ENCODE peak calls at places on chromosomes 13 and 19, in ten cellular contexts. M is mesendoderm, G is heart left ventricle, P is osteoblast, K is mammary epithelial cell, L is hepatocyte, S is Karpas-422, H is breast epithelium, O is lung, C is aorta. F is an unnamed sample. For H3K36me3 and H3K4me1, the result is how much of the 10 kb centered on the place peaks cover.

GRCh38 chr19:34639491-34640085 is 37.4 kb downstream of the SCGB2B2 start:
- DNase-seq in K (peak), H (no peak), S (peak), M (peak), L (peak), P (no peak), O (peak), G (peak), C (peak), F (no peak)

GRCh38 chr13:71148391-71148790 is 718.6 kb downstream of the DACH1 start:
- DNase-seq in M (no peak), L (no peak), H (no peak), K (no peak), O (no peak), P (no peak), G (no peak), C (no peak), S (no peak), F (no peak)

GRCh38 chr13:34458756-34459462 is 483.2 kb upstream of the NBEA start:
- DNase-seq in M (no peak), G (peak), L (no peak), O (no peak), H (no peak), K (no peak), C (no peak), P (peak), S (no peak), F (no peak)

GRCh38 chr19:13629687-13630357 is 123.5 kb upstream of the CACNA1A start:
- DNase-seq in C (no peak), O (no peak), P (peak), M (no peak), L (no peak), K (peak), S (no peak), H (no peak), G (no peak), F (no peak)

GRCh38 chr19:40266111-40266510 is 19.0 kb downstream of the AKT2 start:
- DNase-seq in G (peak), K (no peak), L (no peak), M (no peak), S (no peak), C (no peak), O (no peak), H (no peak), P (no peak), F (no peak)

GRCh38 chr19:34692541-34692940 is 15.1 kb downstream of the ZNF302 start:
- DNase-seq in G (no peak), S (no peak), H (no peak), L (no peak), O (no peak), M (no peak), C (no peak), K (no peak), P (no peak), F (no peak)

GRCh38 chr13:91142572-91142971 is 204.9 kb upstream of the MIR17HG start:
- DNase-seq in O (no peak), H (no peak), S (no peak), K (peak), L (peak), P (no peak), M (no peak), G (no peak), C (no peak), F (no peak)

GRCh38 chr13:100566543-100566942 is 22.0 kb downstream of the GGACT start:
- DNase-seq in H (no peak), L (no peak), G (no peak), S (no peak), C (no peak), K (peak), M (no peak), O (no peak), P (no peak), F (no peak)

GRCh38 chr19:13156968-13157882 is 7.0 kb downstream of the IER2 start:
- DNase-seq in O (no peak), G (no peak), P (peak), H (no peak), K (no peak), C (no peak), M (no peak), L (no peak), S (peak), F (no peak)

GRCh38 chr19:41445575-41445974 is 2.6 kb downstream of the ERICH4 start:
- DNase-seq in M (no peak), G (no peak), L (no peak), O (no peak), S (no peak), C (no peak), P (peak), H (no peak), K (no peak), F (no peak)

GRCh38 chr13:95552539-95553270 is at the start of gene CLDN10:
- DNase-seq in G (no peak), P (peak), L (no peak), M (peak), S (no peak), O (no peak), C (peak), K (no peak), H (no peak), F (peak)

GRCh38 chr19:43798546-43799409 is 3.5 kb downstream of the LYPD5 start:
- DNase-seq in S (no peak), O (peak), C (no peak), H (peak), K (peak), M (peak), L (peak), G (no peak), P (no peak), F (no peak)

GRCh38 chr13:27960362-27961226 is 8.5 kb downstream of the CDX2 start:
- DNase-seq in O (peak), C (no peak), M (peak), P (peak), G (no peak), S (no peak), L (peak), K (peak), H (peak), F (no peak)

GRCh38 chr13:106498158-106498557 is 37.3 kb downstream of the EFNB2 start:
- DNase-seq in C (no peak), H (no peak), G (no peak), M (no peak), P (no peak), L (no peak), O (no peak), S (no peak), K (no peak), F (no peak)

GRCh38 chr19:10259162-10259905 is 7.3 kb downstream of the MRPL4 start:
- DNase-seq in O (peak), C (peak), L (peak), P (peak), M (peak), H (peak), K (peak), S (peak), G (peak), F (peak)

GRCh38 chr13:104740616-104741222 is 1674.5 kb upstream of the SLC10A2 start:
- DNase-seq in G (no peak), L (no peak), O (no peak), P (peak), C (peak), M (no peak), K (no peak), S (no peak), H (no peak), F (no peak)

GRCh38 chr13:109140054-109140776 is 510.8 kb downstream of the MYO16 start:
- DNase-seq in M (no peak), O (no peak), S (no peak), K (no peak), P (no peak), G (no peak), H (no peak), C (no peak), L (no peak), F (no peak)
- H3K36me3 ChIP-seq in M (under half), O (under half), S (under half), K (under half), P (under half), G (under half), H (under half), C (under half), L (under half), F (under half)

GRCh38 chr19:55646889-55647731 is 902 bp upstream of the CCDC106 start:
- DNase-seq in S (peak), M (no peak), H (no peak), C (no peak), O (no peak), L (no peak), P (peak), G (no peak), K (no peak), F (no peak)

GRCh38 chr19:55648657-55649578 is 906 bp downstream of the CCDC106 start:
- DNase-seq in O (no peak), L (no peak), C (no peak), P (peak), M (no peak), G (no peak), S (no peak), K (no peak), H (no peak), F (peak)

GRCh38 chr19:55649579-55650557 is 1.9 kb downstream of the CCDC106 start:
- DNase-seq in P (peak), S (no peak), H (no peak), K (no peak), L (no peak), O (no peak), M (no peak), G (no peak), C (no peak), F (no peak)

GRCh38 chr19:55645512-55645881 is 2.0 kb downstream of the ZNF581 start:
- DNase-seq in L (no peak), O (no peak), K (no peak), G (no peak), M (no peak), H (no peak), P (peak), C (no peak), S (no peak), F (no peak)

DNA sequence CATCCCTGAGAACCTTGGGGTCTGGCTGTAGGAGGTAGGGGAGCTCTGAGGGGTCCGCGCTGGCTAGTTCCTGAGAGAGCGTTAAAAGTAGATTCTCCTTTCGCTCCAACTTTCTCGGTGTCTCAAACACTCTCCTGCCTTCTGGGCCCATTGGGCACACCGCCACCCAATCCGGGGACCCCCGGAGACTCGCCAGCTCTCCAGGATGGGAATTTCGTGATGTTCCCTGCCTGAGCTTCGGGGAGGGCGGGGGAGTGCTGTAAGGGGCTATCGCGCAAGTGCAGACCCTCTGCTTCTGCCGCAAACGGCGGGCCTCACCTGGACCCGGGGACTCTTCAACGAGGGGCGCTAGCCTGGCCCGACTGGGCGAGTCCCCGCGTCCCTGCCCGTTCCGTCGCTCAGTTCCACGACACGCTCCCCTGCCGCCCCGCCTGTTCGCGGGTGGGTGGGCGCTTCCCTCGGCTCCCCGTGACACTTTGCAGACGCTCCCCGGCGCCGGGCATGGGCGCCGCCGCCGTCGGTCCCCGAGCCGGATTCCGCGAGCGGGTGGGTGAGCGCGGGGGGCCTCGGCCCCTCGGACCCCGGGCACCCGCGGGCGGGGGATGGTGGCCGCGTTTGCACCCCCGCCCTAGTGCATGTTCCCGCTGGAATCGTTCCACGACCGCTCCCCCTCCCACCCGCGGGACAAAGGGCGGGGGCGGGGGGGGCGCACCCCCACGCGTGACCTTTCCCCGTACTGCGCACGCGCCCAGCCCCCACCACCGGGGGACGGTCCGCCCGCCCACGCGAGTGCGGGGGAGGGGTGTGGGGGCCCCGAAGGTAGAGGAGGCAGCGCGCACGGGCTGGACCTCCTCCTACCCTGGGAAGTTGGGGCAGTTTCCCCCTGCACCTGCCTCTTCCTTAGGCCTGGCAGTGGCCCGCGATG is at the start of gene CCDC106:
- DNase-seq in S (peak), C (peak), P (peak), O (peak), L (peak), G (peak), M (peak), H (no peak), K (peak), F (no peak)
- H3K4me1 ChIP-seq in S (half or more), C (under half), P (under half), O (under half), L (under half), G (under half), M (under half), H (under half), K (under half), F (under half)

DNA sequence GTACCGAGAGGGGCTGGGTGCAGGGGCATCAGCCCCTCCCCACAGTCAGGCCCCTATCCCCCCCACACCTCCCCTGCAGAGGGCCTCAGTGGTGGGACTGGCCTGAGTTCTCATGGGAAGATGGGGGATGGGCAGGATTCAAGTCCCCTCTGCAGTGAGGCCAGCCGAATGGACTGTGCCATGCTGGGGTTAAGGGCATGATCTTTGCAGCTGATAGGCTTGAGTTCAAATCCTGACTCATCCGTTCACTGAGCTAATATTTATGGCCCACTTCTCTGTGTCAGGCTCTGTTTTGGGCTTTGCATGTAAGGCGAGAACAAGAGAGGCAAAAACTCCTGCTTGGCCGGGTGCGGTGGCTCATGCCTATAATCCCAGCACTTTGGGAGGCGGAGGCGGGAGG is 20.6 kb downstream of the MARK4 start:
- DNase-seq in P (no peak), O (no peak), C (no peak), S (no peak), G (no peak), K (no peak), M (no peak), L (no peak), H (no peak), F (no peak)
- H3K36me3 ChIP-seq in P (under half), O (under half), C (under half), S (under half), G (half or more), K (under half), M (under half), L (under half), H (under half), F (half or more)

GRCh38 chr19:32676895-32677359 is 1.3 kb downstream of the RGS9BP start:
- DNase-seq in M (no peak), L (no peak), O (no peak), P (no peak), K (no peak), C (no peak), S (no peak), H (no peak), G (no peak), F (no peak)
- H3K4me1 ChIP-seq in M (under half), L (under half), O (under half), P (under half), K (under half), C (under half), S (under half), H (under half), G (under half), F (under half)

GRCh38 chr13:44266305-44266704 is 107.3 kb upstream of the SERP2 start:
- DNase-seq in S (no peak), C (no peak), H (no peak), L (no peak), P (no peak), G (no peak), M (peak), K (no peak), O (no peak), F (no peak)
- H3K36me3 ChIP-seq in S (under half), C (under half), H (under half), L (under half), P (under half), G (under half), M (under half), K (under half), O (under half), F (under half)

F was measured in suprapubic skin.